ENCODE peak calls at places on chromosomes 5 and 9, in eight cellular contexts. X is fibroblast of the aortic adventitia, R is adrenal gland, P is glutamatergic neuron, A is sigmoid colon, M is suprapubic skin, B is HFFc6, Y is left ventricle myocardium inferior. D is an unnamed sample.

GRCh38 chr5:143349127-143349526 is 54.4 kb downstream of the NR3C1 start:
- DNase-seq in X (peak; percentile 25), R (no peak), P (no peak), A (no peak), M (no peak), B (no peak), Y (no peak), D (peak; percentile 37)

GRCh38 chr9:84823426-84824271 is 154.1 kb downstream of the NTRK2 start:
- DNase-seq in X (peak; percentile 37), R (no peak), P (no peak), A (no peak), M (no peak), B (no peak), Y (no peak), D (no peak)

GRCh38 chr5:142753114-142753764 is 16.9 kb upstream of the ARHGAP26 start:
- DNase-seq in X (peak; percentile 74), R (peak; percentile 76), P (no peak), A (peak; percentile 90), M (peak; percentile 72), B (no peak), Y (peak; percentile 86), D (peak; percentile 35)

GRCh38 chr5:159451197-159452052 is 121.1 kb upstream of the IL12B start:
- DNase-seq in X (peak; percentile 98), R (peak; percentile 88), P (no peak), A (peak; percentile 76), M (no peak), B (peak; percentile 94), Y (no peak), D (peak; percentile 97)

GRCh38 chr5:66963559-66963971 is 233.0 kb downstream of the CD180 start:
- DNase-seq in X (peak; percentile 41), R (no peak), P (no peak), A (no peak), M (no peak), B (peak; percentile 1), Y (no peak), D (peak; percentile 58)

GRCh38 chr9:27154923-27155322 is 45.9 kb downstream of the TEK start:
- DNase-seq in X (peak; percentile 89), R (no peak), P (no peak), A (no peak), M (no peak), B (peak; percentile 91), Y (no peak), D (peak; percentile 83)

GRCh38 chr5:9239626-9240025 is 306.2 kb downstream of the SEMA5A start:
- DNase-seq in X (peak; percentile 46), R (no peak), P (no peak), A (no peak), M (no peak), B (no peak), Y (no peak), D (no peak)

GRCh38 chr9:135660407-135660806 is 2.7 kb upstream of the LCN9 start:
- DNase-seq in X (no peak), R (no peak), P (no peak), A (no peak), M (no peak), B (no peak), Y (no peak), D (no peak)

GRCh38 chr9:1005043-1005667 is 28.7 kb downstream of the DMRT3 start:
- DNase-seq in X (peak; percentile 51), R (no peak), P (peak; percentile 38), A (no peak), M (no peak), B (peak; percentile 69), Y (no peak), D (peak; percentile 61)

GRCh38 chr9:6632516-6633328 is 12.8 kb downstream of the GLDC start:
- DNase-seq in X (no peak), R (no peak), P (no peak), A (no peak), M (no peak), B (no peak), Y (no peak), D (no peak)

GRCh38 chr5:172106511-172107356 is 81.3 kb downstream of the STK10 start:
- DNase-seq in X (peak; percentile 31), R (peak; percentile 75), P (peak; percentile 88), A (peak; percentile 78), M (no peak), B (peak; percentile 30), Y (peak; percentile 62), D (no peak)

GRCh38 chr9:117549444-117549843 is 134.6 kb upstream of the ASTN2 start:
- DNase-seq in X (no peak), R (no peak), P (no peak), A (no peak), M (no peak), B (no peak), Y (no peak), D (no peak)

GRCh38 chr5:174413520-174414314 is 310.7 kb upstream of the MSX2 start:
- DNase-seq in X (peak; percentile 90), R (no peak), P (no peak), A (no peak), M (no peak), B (no peak), Y (no peak), D (peak; percentile 73)

GRCh38 chr9:89593776-89594427 is 10.9 kb upstream of the GADD45G start:
- DNase-seq in X (peak; percentile 22), R (peak; percentile 67), P (peak; percentile 77), A (no peak), M (no peak), B (peak; percentile 10), Y (peak; percentile 36), D (peak; percentile 30)

DNA sequence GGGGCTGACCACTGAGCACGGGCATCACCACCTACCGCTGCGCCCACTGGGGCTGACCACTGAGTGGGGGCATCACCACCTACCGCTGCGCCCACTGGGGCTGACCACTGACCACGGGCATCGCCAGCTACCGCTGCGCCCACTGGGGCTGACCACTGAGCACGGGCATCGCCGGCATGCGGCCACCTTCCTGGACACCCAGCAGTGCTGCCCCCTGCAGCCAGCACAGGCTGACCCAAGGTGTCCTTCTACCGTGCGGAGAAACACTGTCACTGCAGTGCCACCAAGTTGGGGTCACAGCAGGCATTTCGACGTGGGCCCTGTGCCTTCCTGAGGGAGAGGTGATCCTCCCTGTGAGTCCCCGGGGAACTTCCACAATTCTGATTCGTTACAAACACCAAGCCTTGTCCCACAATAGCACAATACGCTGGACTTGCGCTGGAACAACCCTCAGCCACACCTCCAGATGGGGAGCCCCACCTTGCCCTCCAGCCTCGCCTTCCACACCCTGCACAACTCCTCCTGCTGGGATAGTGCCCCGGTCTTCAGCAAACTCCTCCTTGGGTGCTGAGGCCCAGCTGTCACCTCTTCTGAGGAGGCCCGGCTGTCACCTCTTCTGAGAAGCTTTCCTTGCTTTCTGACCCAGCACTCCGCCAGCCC is 90.3 kb upstream of the SARDH start:
- DNase-seq in X (no peak), R (no peak), P (no peak), A (no peak), M (no peak), B (no peak), Y (no peak), D (no peak)
- TF ChIP-seq CTCF in X (no peak), R (no peak), P (no peak), A (no peak), M (no peak), B (peak; percentile 25), Y (no peak), D (no peak)

GRCh38 chr9:126514037-126514821 is 99.5 kb upstream of the LMX1B start:
- DNase-seq in X (peak; percentile 27), R (peak; percentile 77), P (peak; percentile 83), A (peak; percentile 70), M (peak; percentile 75), B (peak; percentile 22), Y (peak; percentile 76), D (peak; percentile 25)

GRCh38 chr9:126515873-126516505 is 97.7 kb upstream of the LMX1B start:
- DNase-seq in X (no peak), R (no peak), P (no peak), A (peak; percentile 47), M (peak; percentile 50), B (no peak), Y (no peak), D (no peak)

GRCh38 chr9:126511426-126511825 is 102.3 kb upstream of the LMX1B start:
- DNase-seq in X (no peak), R (no peak), P (peak; percentile 0), A (no peak), M (no peak), B (no peak), Y (no peak), D (no peak)

GRCh38 chr9:126515001-126515872 is 98.5 kb upstream of the LMX1B start:
- DNase-seq in X (no peak), R (no peak), P (no peak), A (peak; percentile 55), M (peak; percentile 63), B (no peak), Y (no peak), D (no peak)

GRCh38 chr9:126513159-126514036 is 100.3 kb upstream of the LMX1B start:
- DNase-seq in X (no peak), R (no peak), P (no peak), A (no peak), M (peak; percentile 53), B (no peak), Y (no peak), D (no peak)
- TF ChIP-seq CTCF in X (no peak), R (no peak), P (no peak), A (no peak), M (no peak), B (no peak), Y (no peak), D (no peak)

GRCh38 chr5:55319481-55319880 is 11.7 kb downstream of the MTREX start:
- DNase-seq in X (peak; percentile 34), R (no peak), P (no peak), A (no peak), M (no peak), B (no peak), Y (no peak), D (no peak)

GRCh38 chr5:55327281-55327680 is 19.5 kb downstream of the MTREX start:
- DNase-seq in X (no peak), R (no peak), P (no peak), A (no peak), M (no peak), B (no peak), Y (no peak), D (no peak)

GRCh38 chr5:55320571-55320970 is 12.8 kb downstream of the MTREX start:
- DNase-seq in X (peak; percentile 48), R (no peak), P (no peak), A (no peak), M (no peak), B (peak; percentile 26), Y (no peak), D (peak; percentile 46)

GRCh38 chr5:55324815-55325418 is 17.1 kb downstream of the MTREX start:
- DNase-seq in X (peak; percentile 73), R (no peak), P (no peak), A (no peak), M (no peak), B (peak; percentile 46), Y (no peak), D (peak; percentile 63)

GRCh38 chr5:55324006-55324405 is 16.2 kb downstream of the MTREX start:
- DNase-seq in X (no peak), R (no peak), P (no peak), A (no peak), M (no peak), B (no peak), Y (no peak), D (no peak)
- TF ChIP-seq CTCF in X (no peak), R (no peak), P (no peak), A (no peak), M (no peak), B (no peak), Y (no peak), D (no peak)

DNA sequence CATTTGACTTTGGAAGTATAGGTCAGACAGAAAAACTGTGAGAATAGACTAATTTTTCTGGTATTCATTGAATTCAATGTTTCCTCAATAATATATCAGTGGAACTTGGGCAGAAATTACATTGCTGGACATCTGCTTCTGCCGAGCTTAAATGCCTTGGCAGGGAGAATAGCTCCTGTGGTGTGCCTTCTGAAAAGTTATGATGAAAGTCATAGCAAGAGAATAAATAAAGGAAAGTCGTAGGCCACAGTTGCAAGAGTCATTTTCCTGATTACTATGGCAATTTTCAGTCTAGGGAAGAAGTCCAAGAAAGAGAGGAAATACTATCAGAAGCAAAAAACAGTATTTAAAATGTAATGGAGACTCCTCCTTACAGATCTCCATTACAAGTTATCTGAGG is 1596.1 kb upstream of the WWC1 start:
- DNase-seq in X (no peak), R (no peak), P (no peak), A (no peak), M (no peak), B (no peak), Y (no peak), D (no peak)
- TF ChIP-seq CTCF in X (no peak), R (no peak), P (no peak), A (no peak), M (no peak), B (no peak), Y (no peak), D (no peak)

D was measured in fibroblast of mammary gland.